ENCODE peak calls at places on chromosomes 16 and 17, in four cellular contexts. X, T, M and F are unnamed samples.
A peak's percentile ranks its signal among the peaks of the same experiment; 100 is the strongest.

GRCh38 chr16:49466529-49466831 is 92.9 kb downstream of the C16orf78 start:
- DNase-seq in X (no peak), T (no peak), M (no peak), F (no peak)

GRCh38 chr16:16107839-16108238 is 115.5 kb downstream of the ABCC6 start:
- DNase-seq in X (no peak), T (no peak), M (no peak), F (no peak)

GRCh38 chr16:59633996-59634579 is 900.0 kb upstream of the GOT2 start:
- DNase-seq in X (no peak), T (no peak), M (no peak), F (no peak)

GRCh38 chr16:50594332-50595260 is 46.4 kb downstream of the NKD1 start:
- DNase-seq in X (no peak), T (no peak), M (no peak), F (no peak)

GRCh38 chr17:35460354-35460851 is 11.8 kb upstream of the SLFN13 start:
- DNase-seq in X (no peak), T (peak; percentile 42), M (no peak), F (peak; percentile 50)

GRCh38 chr16:89122322-89122831 is 28.7 kb downstream of the ACSF3 start:
- DNase-seq in X (no peak), T (no peak), M (no peak), F (no peak)

GRCh38 chr16:55475919-55476318 is 3.1 kb upstream of the MMP2 start:
- DNase-seq in X (no peak), T (no peak), M (no peak), F (no peak)

GRCh38 chr17:17868637-17869522 is 32.1 kb upstream of the SREBF1 start:
- DNase-seq in X (no peak), T (no peak), M (peak; percentile 78), F (no peak)

GRCh38 chr17:47311420-47311819 is 12.3 kb upstream of the EFCAB13 start:
- DNase-seq in X (no peak), T (no peak), M (no peak), F (no peak)

GRCh38 chr16:73171380-73171779 is 123.5 kb upstream of the ZFHX3 start:
- DNase-seq in X (no peak), T (no peak), M (no peak), F (no peak)

GRCh38 chr17:537133-537532 is 177.5 kb downstream of the VPS53 start:
- DNase-seq in X (no peak), T (no peak), M (no peak), F (no peak)

GRCh38 chr17:12622726-12623125 is 43.0 kb upstream of the MYOCD start:
- DNase-seq in X (no peak), T (no peak), M (no peak), F (no peak)

GRCh38 chr17:74442670-74443515 is 11.0 kb downstream of the GPRC5C start:
- DNase-seq in X (peak; percentile 21), T (peak; percentile 85), M (no peak), F (no peak)

GRCh38 chr17:81398170-81398854 is 3.1 kb downstream of the BAHCC1 start:
- DNase-seq in X (peak; percentile 62), T (no peak), M (no peak), F (no peak)

GRCh38 chr17:7421186-7421585 is 1.1 kb downstream of the SPEM1 start:
- DNase-seq in X (no peak), T (no peak), M (no peak), F (no peak)

GRCh38 chr16:51268237-51268636 is 117.2 kb upstream of the SALL1 start:
- DNase-seq in X (no peak), T (no peak), M (no peak), F (no peak)

GRCh38 chr17:76515291-76515949 is 14.2 kb upstream of the RHBDF2 start:
- DNase-seq in X (peak; percentile 82), T (no peak), M (no peak), F (no peak)

GRCh38 chr16:10979717-10980601 is 35.6 kb downstream of the CLEC16A start:
- DNase-seq in X (no peak), T (no peak), M (no peak), F (no peak)

GRCh38 chr17:57601328-57601727 is 143.8 kb downstream of the CCDC182 start:
- DNase-seq in X (no peak), T (no peak), M (no peak), F (no peak)

GRCh38 chr17:40535924-40536717 is 29.2 kb downstream of the CCR7 start:
- DNase-seq in X (no peak), T (no peak), M (no peak), F (no peak)

GRCh38 chr16:76748698-76749097 is 442.3 kb upstream of the MON1B start:
- DNase-seq in X (no peak), T (no peak), M (no peak), F (no peak)

GRCh38 chr17:76506408-76507328 is 5.4 kb upstream of the RHBDF2 start:
- DNase-seq in X (peak; percentile 72), T (peak; percentile 92), M (peak; percentile 55), F (peak; percentile 77)

GRCh38 chr16:10744370-10745030 is 858 bp downstream of the NUBP1 start:
- DNase-seq in X (no peak), T (no peak), M (peak; percentile 5), F (no peak)

GRCh38 chr17:6471531-6472465 is 27.5 kb downstream of the PIMREG start:
- DNase-seq in X (peak; percentile 20), T (no peak), M (peak; percentile 58), F (peak; percentile 59)

GRCh38 chr17:68706351-68706750 is 105.2 kb upstream of the FAM20A start:
- DNase-seq in X (no peak), T (no peak), M (no peak), F (no peak)

GRCh38 chr17:57566724-57567123 is 178.4 kb downstream of the CCDC182 start:
- DNase-seq in X (no peak), T (no peak), M (no peak), F (no peak)

GRCh38 chr16:82034981-82035612 is at the start of gene HSD17B2:
- DNase-seq in X (peak; percentile 95), T (peak; percentile 37), M (no peak), F (no peak)

GRCh38 chr16:3215601-3216262 is 19.2 kb downstream of the ZNF200 start:
- DNase-seq in X (no peak), T (no peak), M (no peak), F (no peak)

GRCh38 chr17:61385869-61386245 is 13.8 kb upstream of the TBX2 start:
- DNase-seq in X (no peak), T (no peak), M (no peak), F (no peak)

GRCh38 chr16:89044394-89045180 is 49.1 kb upstream of the ACSF3 start:
- DNase-seq in X (no peak), T (no peak), M (no peak), F (no peak)

GRCh38 chr16:13014516-13014915 is 113.1 kb downstream of the SHISA9 start:
- DNase-seq in X (peak; percentile 62), T (no peak), M (no peak), F (no peak)

GRCh38 chr17:58531661-58532554 is 17.5 kb upstream of the MTMR4 start:
- DNase-seq in X (no peak), T (peak; percentile 77), M (no peak), F (peak; percentile 62)

GRCh38 chr16:54938351-54939346 is 8.0 kb downstream of the IRX5 start:
- DNase-seq in X (no peak), T (no peak), M (no peak), F (peak; percentile 42)

GRCh38 chr17:59800530-59800942 is 92.2 kb downstream of the TUBD1 start:
- DNase-seq in X (no peak), T (no peak), M (no peak), F (no peak)

GRCh38 chr16:30049871-30050270 is 15.7 kb upstream of the ALDOA start:
- DNase-seq in X (no peak), T (no peak), M (no peak), F (no peak)

GRCh38 chr16:27253526-27253930 is 15.0 kb downstream of the NSMCE1 start:
- DNase-seq in X (peak; percentile 75), T (no peak), M (no peak), F (no peak)

GRCh38 chr17:70919241-70919640 is 749.9 kb downstream of the KCNJ2 start:
- DNase-seq in X (no peak), T (no peak), M (no peak), F (no peak)

GRCh38 chr16:80583466-80583865 is 42.7 kb downstream of the DYNLRB2 start:
- DNase-seq in X (no peak), T (no peak), M (no peak), F (no peak)

GRCh38 chr17:44863254-44863918 is 15.7 kb downstream of the HIGD1B start:
- DNase-seq in X (no peak), T (no peak), M (no peak), F (no peak)